ENCODE peak calls at places on chromosome 9, in six cellular contexts. M, A, E, V, T and R are unnamed samples.

GRCh38 chr9:130311019-130311773 is 45.6 kb downstream of the HMCN2 start:
- DNase-seq in V (no peak), E (no peak), T (no peak), A (no peak), M (no peak), R (no peak)

GRCh38 chr9:133437753-133438531 is 15.8 kb downstream of the ADAMTS13 start:
- DNase-seq in V (no peak), A (no peak), T (no peak), E (no peak), M (peak), R (no peak)

GRCh38 chr9:104173020-104173419 is 78.9 kb downstream of the SMC2 start:
- DNase-seq in E (no peak), V (no peak), T (no peak), A (no peak), M (no peak), R (no peak)

GRCh38 chr9:94919376-94920098 is 193.0 kb downstream of the AOPEP start:
- DNase-seq in T (peak), A (no peak), M (no peak), V (no peak), E (no peak), R (peak)

GRCh38 chr9:123662057-123662776 is 267.7 kb downstream of the DENND1A start:
- DNase-seq in T (no peak), A (no peak), E (no peak), V (no peak), M (no peak), R (no peak)

GRCh38 chr9:76984476-76984875 is 35.0 kb upstream of the FOXB2 start:
- DNase-seq in T (no peak), M (no peak), E (no peak), V (no peak), A (no peak), R (no peak)

GRCh38 chr9:116008278-116008677 is 145.3 kb upstream of the PAPPA start:
- DNase-seq in M (no peak), E (peak), A (no peak), V (no peak), T (no peak), R (peak)

GRCh38 chr9:73132034-73132776 is 19.5 kb upstream of the ANXA1 start:
- DNase-seq in E (peak), A (peak), V (no peak), T (peak), M (peak), R (peak)

GRCh38 chr9:127523312-127523851 is 72.1 kb downstream of the LRSAM1 start:
- DNase-seq in T (peak), M (no peak), E (peak), A (no peak), V (no peak), R (peak)

GRCh38 chr9:96047741-96048115 is 172.2 kb downstream of the ERCC6L2 start:
- DNase-seq in V (no peak), T (no peak), E (no peak), M (no peak), A (no peak), R (no peak)

GRCh38 chr9:33795819-33796218 is 458 bp downstream of the PRSS3 start:
- DNase-seq in A (no peak), E (no peak), T (no peak), V (no peak), M (no peak), R (no peak)

GRCh38 chr9:37531699-37532098 is 44.5 kb downstream of the FBXO10 start:
- DNase-seq in T (no peak), E (no peak), V (no peak), A (no peak), M (no peak), R (no peak)

GRCh38 chr9:127968046-127968445 is 12.7 kb downstream of the EEIG1 start:
- DNase-seq in V (no peak), T (peak), A (no peak), M (no peak), E (peak), R (peak)

GRCh38 chr9:90526386-90526785 is 116.2 kb downstream of the DIRAS2 start:
- DNase-seq in M (no peak), E (no peak), V (no peak), T (no peak), A (no peak), R (no peak)

GRCh38 chr9:137000177-137000930 is 4.0 kb upstream of the CLIC3 start:
- DNase-seq in V (no peak), M (no peak), E (no peak), A (no peak), T (peak), R (peak)

GRCh38 chr9:14670718-14671117 is 22.5 kb downstream of the ZDHHC21 start:
- DNase-seq in A (no peak), V (no peak), E (no peak), M (no peak), T (no peak), R (peak)

GRCh38 chr9:99001892-99002291 is 58.2 kb downstream of the COL15A1 start:
- DNase-seq in M (peak), E (no peak), V (no peak), A (no peak), T (no peak), R (no peak)
- H2BK5ac ChIP-seq in M (no peak), E (peak), V (no peak), A (no peak), T (no peak), R (no peak)

DNA sequence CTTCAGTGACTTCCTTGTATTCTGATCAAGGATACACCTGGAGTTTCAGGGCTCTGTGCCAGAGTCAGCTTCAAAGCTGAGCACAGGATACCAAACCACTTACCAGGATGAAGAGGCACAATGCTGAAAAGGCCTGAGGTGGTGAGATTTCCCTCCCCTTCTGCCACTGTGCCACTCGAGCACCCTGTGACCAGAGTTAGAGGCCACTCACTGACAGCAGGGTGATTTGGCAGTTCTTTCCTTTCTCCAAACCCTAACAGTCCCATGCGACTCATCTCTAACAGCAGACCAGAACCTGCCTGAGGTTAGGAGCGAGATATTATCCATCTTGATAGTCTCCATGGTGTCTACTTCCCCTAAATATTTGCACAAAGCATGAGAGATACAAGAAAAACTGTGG is 1.8 kb downstream of the PLGRKT start:
- DNase-seq in M (no peak), A (no peak), V (no peak), E (no peak), T (no peak), R (no peak)
- H2BK5ac ChIP-seq in M (no peak), A (no peak), V (no peak), E (no peak), T (no peak), R (no peak)

DNA sequence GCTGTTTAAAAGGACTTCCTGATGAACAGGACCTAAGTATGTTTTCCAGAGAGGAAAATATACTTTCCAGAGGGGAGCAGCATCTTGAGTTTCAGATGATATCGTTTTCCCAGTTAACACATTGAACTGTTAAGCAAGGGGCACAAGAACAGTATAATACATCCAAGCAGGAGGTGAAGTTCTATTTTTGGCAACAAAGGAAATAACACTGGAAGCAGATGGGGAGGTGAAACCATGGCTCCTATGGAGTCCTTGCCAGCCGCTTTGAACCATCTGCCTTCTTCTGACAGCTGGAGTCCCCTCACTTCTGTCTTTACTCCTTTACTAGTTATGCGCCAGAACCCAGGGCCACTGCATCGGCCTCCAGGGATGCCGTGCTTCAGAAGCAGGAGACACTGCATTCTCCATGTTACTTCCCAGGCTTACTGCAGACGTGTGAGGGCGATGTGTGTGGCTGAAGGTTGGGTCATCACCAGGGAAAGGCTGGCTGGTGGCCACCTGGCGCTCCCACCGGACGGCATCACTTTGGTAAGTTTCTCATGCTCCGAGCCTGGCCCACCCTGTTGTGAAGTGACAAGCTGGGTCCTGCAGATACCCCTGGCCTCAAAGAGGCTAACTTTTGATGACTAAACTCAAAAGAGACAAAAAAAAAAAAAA is 77.8 kb downstream of the TTLL11 start:
- DNase-seq in E (no peak), M (no peak), T (no peak), V (no peak), A (no peak), R (no peak)
- H2BK5ac ChIP-seq in E (no peak), M (no peak), T (no peak), V (no peak), A (no peak), R (no peak)

GRCh38 chr9:86282979-86283535 is 719 bp upstream of the ISCA1 start:
- DNase-seq in V (no peak), E (peak), A (no peak), M (no peak), T (peak), R (peak)

GRCh38 chr9:86281577-86282076 is 711 bp downstream of the ISCA1 start:
- DNase-seq in A (peak), V (no peak), E (peak), M (peak), T (no peak), R (no peak)

GRCh38 chr9:86280580-86280979 is 1.8 kb downstream of the ISCA1 start:
- DNase-seq in V (no peak), T (no peak), M (no peak), E (no peak), A (no peak), R (no peak)

GRCh38 chr9:86279839-86280238 is 2.5 kb downstream of the ISCA1 start:
- DNase-seq in T (no peak), E (no peak), A (no peak), V (no peak), M (no peak), R (no peak)

GRCh38 chr9:86282077-86282978 is at the start of gene ISCA1:
- DNase-seq in E (peak), A (peak), M (peak), T (peak), V (peak), R (peak)
- H2BK5ac ChIP-seq in E (peak), A (peak), M (peak), T (peak), V (peak), R (peak)

DNA sequence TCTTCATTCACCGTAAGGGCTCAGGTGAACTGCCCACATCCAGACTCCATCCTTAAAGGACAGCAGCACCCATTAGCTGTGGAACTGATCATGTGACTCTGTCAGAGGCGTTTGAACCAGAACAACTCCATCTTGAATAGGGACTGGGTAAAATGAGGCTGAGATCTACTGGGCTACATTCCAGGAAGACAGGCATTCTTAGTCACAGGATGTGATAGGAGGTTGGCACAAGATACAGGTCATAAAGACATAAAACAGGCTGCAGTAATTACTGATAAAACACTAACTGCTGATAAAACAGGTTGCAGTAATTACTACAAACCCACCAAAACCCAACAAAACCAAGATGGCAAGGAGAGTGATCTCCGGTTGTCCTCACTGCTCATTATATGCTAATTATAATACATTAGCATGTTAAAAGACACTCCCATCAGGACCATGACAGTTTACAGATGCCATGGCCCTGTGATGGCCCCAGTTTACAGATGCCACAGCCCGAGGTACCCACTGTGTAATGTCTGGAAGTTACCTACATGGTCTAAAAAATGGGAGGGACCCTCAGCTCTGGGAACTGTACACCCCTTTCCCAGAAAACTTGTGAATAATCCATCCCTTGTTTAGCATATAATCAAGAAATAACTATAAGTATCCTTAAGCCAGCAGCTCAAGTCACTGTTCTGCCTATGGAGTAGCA is 28.6 kb downstream of the BICD2 start:
- DNase-seq in V (no peak), T (no peak), M (no peak), E (no peak), A (no peak), R (no peak)
- H2BK5ac ChIP-seq in V (no peak), T (no peak), M (no peak), E (no peak), A (no peak), R (no peak)

GRCh38 chr9:113452206-113452605 is 11.3 kb upstream of the RGS3 start:
- DNase-seq in E (no peak), V (no peak), M (no peak), A (no peak), T (no peak), R (no peak)

GRCh38 chr9:113456235-113456634 is 7.3 kb upstream of the RGS3 start:
- DNase-seq in M (no peak), E (peak), A (no peak), V (no peak), T (peak), R (peak)

GRCh38 chr9:113454914-113455761 is 8.4 kb upstream of the RGS3 start:
- DNase-seq in V (no peak), E (peak), A (no peak), M (no peak), T (peak), R (peak)
- H2BK5ac ChIP-seq in V (no peak), E (peak), A (no peak), M (no peak), T (peak), R (peak)

DNA sequence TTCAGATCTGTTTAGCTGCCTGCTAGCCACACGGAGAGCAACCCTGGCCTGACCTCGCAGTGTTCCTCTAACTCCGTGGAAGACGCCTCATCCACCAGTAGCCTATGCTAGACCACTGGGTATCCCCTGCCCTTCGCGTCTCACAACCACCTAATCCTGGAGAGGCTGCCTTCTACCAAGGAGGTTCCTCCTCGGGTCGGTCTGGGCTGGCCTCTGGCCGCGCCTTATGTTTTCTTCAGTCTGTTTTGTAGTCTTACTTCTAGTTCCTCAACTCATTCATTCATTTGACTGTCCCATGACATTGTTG is 1.6 kb upstream of the TPM2 start:
- DNase-seq in A (no peak), T (no peak), M (peak), E (peak), V (no peak), R (no peak)
- H2BK5ac ChIP-seq in A (no peak), T (peak), M (no peak), E (peak), V (peak), R (peak)

DNA sequence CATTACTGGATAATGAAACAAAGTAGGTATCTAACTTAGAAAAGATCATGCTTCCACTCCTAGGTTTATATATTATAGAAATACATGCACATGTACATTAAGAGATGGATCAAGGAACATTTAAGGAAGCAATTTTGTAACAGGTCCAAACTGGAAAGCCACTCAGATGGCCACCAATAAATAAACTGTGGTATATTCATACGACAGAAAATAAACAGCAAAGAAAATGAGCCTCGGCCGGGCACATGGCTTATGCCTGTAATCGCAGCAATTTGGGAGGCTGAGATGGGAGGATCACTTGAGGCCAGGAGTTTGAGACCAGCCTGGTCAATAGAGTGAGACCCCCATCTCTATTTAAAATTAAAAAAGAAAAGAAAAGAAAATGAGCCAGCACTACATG is 25.6 kb downstream of the CEMIP2 start:
- DNase-seq in M (no peak), V (no peak), E (no peak), A (no peak), T (no peak), R (no peak)
- H2BK5ac ChIP-seq in M (no peak), V (no peak), E (no peak), A (no peak), T (no peak), R (peak)

GRCh38 chr9:79671558-79671957 is 99.8 kb downstream of the TLE4 start:
- DNase-seq in A (no peak), V (no peak), T (peak), M (no peak), E (no peak), R (peak)
- H2BK5ac ChIP-seq in A (no peak), V (no peak), T (no peak), M (no peak), E (no peak), R (no peak)

DNA sequence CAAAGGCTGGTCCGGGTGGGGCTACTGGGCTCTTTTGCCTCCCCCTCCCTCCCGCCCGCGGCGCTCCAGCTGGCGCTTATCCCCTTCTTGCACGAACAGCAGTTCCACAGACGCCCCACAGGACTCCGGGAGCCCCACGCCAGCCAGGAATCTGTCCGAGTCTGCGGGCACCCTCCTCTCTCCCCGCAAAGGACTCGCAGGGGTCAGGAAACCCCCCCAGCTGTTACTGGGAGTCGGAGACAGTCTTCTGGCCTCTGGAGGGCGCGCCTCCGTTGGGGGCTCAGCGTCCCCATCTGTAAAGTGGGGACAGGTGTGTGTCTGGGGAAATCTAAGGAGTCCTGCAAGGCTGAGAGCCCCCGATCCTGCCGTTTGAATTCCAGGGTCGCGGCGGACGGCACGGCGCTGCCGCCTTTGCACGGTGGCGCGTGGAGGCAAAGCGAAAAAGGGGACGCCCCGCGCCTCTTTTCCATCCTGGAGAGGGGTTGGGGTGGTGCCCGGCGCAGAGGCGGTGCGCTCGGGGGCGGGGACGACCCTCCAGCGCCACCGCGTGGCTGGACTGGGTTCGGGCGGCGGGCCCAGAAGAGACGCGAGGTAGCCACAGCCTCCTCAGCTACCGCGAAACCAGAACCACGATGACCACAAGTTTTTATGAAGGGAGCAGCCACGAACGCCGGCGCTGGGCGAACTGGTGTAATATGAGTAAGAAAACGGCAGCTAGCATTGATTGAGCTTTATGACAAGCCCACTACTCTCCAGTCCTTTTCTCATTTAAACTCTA is 2.8 kb upstream of the CCIN start:
- DNase-seq in A (peak), E (peak), M (peak), T (peak), V (peak), R (peak)
- H2BK5ac ChIP-seq in A (no peak), E (no peak), M (no peak), T (peak), V (no peak), R (no peak)